ENCODE peak calls at places on chromosomes 4 and X, in ten cellular contexts. Y is T1000, K is NCI-H82, T is germinal center, R is iris pigment epithelial cell, I is mammary epithelial cell, L is OCI-LY7, E is SW480, O is SK-MEL-5, G is epithelial cell of esophagus. N is an unnamed sample.

GRCh38 chrX:21373637-21374162 is 518 bp upstream of the CNKSR2 start:
- DNase-seq in R (no peak), I (no peak), O (peak), K (peak), L (no peak), Y (no peak), G (no peak), T (peak), E (no peak), N (no peak)

GRCh38 chr4:86569103-86569870 is 24.8 kb upstream of the PTPN13 start:
- DNase-seq in K (no peak), G (no peak), I (no peak), O (no peak), Y (no peak), T (no peak), E (no peak), L (no peak), R (no peak), N (no peak)

GRCh38 chrX:53048169-53049126 is at the start of gene GPR173:
- DNase-seq in E (no peak), K (peak), O (no peak), R (peak), Y (peak), T (no peak), L (peak), I (no peak), G (peak), N (peak)

GRCh38 chr4:3318561-3319021 is 25.8 kb downstream of the RGS12 start:
- DNase-seq in R (no peak), K (no peak), G (no peak), E (no peak), I (no peak), L (no peak), T (no peak), Y (no peak), O (peak), N (no peak)

GRCh38 chr4:113541933-113542332 is 219.6 kb downstream of the CAMK2D start:
- DNase-seq in O (no peak), G (no peak), K (no peak), T (no peak), L (no peak), Y (no peak), R (no peak), I (no peak), E (no peak), N (no peak)

GRCh38 chrX:107716816-107717700 is 58.5 kb downstream of the TSC22D3 start:
- DNase-seq in L (peak), R (peak), Y (peak), O (peak), T (peak), I (peak), K (peak), G (peak), E (peak), N (peak)

GRCh38 chrX:13090261-13091110 is 46.1 kb upstream of the FAM9C start:
- DNase-seq in O (peak), K (no peak), G (no peak), T (no peak), R (peak), Y (no peak), I (no peak), L (peak), E (no peak), N (no peak)

GRCh38 chr4:43282534-43282933 is 390.0 kb downstream of the GRXCR1 start:
- DNase-seq in O (no peak), R (no peak), T (no peak), G (no peak), I (no peak), L (no peak), K (peak), Y (no peak), E (no peak), N (no peak)

GRCh38 chrX:48695524-48695875 is 1.0 kb upstream of the SUV39H1 start:
- DNase-seq in E (no peak), T (no peak), L (no peak), G (no peak), O (no peak), R (peak), Y (no peak), I (peak), K (peak), N (no peak)

GRCh38 chrX:55867254-55867653 is 149.7 kb downstream of the RRAGB start:
- DNase-seq in Y (no peak), O (no peak), L (no peak), K (no peak), R (peak), I (peak), T (no peak), G (peak), E (no peak), N (no peak)

N was measured in GM04503.